ENCODE peak calls at places on chromosome 15, in five cellular contexts. R is adrenal gland, P is thyroid gland, F is upper lobe of right lung, J is transverse colon. L is an unnamed sample. For H3K4me1, the result is how much of the 10 kb centered on the place peaks cover.

GRCh38 chr15:69760263-69760855 is 307.7 kb downstream of the RPLP1 start:
- DNase-seq in R (no peak), P (no peak), F (no peak), J (no peak), L (no peak)

GRCh38 chr15:32060706-32061105 is 30.4 kb downstream of the CHRNA7 start:
- DNase-seq in R (no peak), P (no peak), F (no peak), J (no peak), L (no peak)

GRCh38 chr15:60162911-60163310 is 158.8 kb downstream of the FOXB1 start:
- DNase-seq in R (no peak), P (no peak), F (no peak), J (no peak), L (no peak)

GRCh38 chr15:25684521-25685215 is 178.5 kb downstream of the ATP10A start:
- DNase-seq in R (peak), P (peak), F (no peak), J (no peak), L (peak)

GRCh38 chr15:77266708-77267387 is 153.1 kb downstream of the PEAK1 start:
- DNase-seq in R (no peak), P (no peak), F (no peak), J (no peak), L (no peak)

GRCh38 chr15:50241684-50242450 is 23.7 kb downstream of the HDC start:
- DNase-seq in R (no peak), P (no peak), F (no peak), J (no peak), L (no peak)

GRCh38 chr15:28243901-28244300 is 78.1 kb downstream of the HERC2 start:
- DNase-seq in R (no peak), P (no peak), F (no peak), J (no peak), L (no peak)

GRCh38 chr15:41621200-41622193 is 38.7 kb upstream of the MGA start:
- DNase-seq in R (peak), P (peak), F (peak), J (peak), L (peak)

GRCh38 chr15:29670945-29671307 is 151.3 kb downstream of the TJP1 start:
- DNase-seq in R (no peak), P (peak), F (no peak), J (peak), L (peak)

GRCh38 chr15:36688310-36689102 is 109.1 kb downstream of the CDIN1 start:
- DNase-seq in R (no peak), P (no peak), F (no peak), J (no peak), L (no peak)

GRCh38 chr15:97870771-97871170 is 89.7 kb upstream of the ARRDC4 start:
- DNase-seq in R (no peak), P (no peak), F (no peak), J (no peak), L (no peak)

GRCh38 chr15:89243691-89244511 is at the start of gene FANCI:
- DNase-seq in R (peak), P (peak), F (peak), J (peak), L (peak)

GRCh38 chr15:89244512-89244869 is 712 bp downstream of the FANCI start:
- DNase-seq in R (no peak), P (no peak), F (no peak), J (no peak), L (no peak)

GRCh38 chr15:89243046-89243690 is 611 bp upstream of the FANCI start:
- DNase-seq in R (no peak), P (peak), F (no peak), J (peak), L (no peak)

GRCh38 chr15:89248584-89248983 is 4.8 kb downstream of the FANCI start:
- DNase-seq in R (no peak), P (no peak), F (no peak), J (no peak), L (no peak)

GRCh38 chr15:89247441-89247840 is 3.7 kb downstream of the FANCI start:
- DNase-seq in R (no peak), P (no peak), F (no peak), J (no peak), L (no peak)
- H3K4me3 ChIP-seq in R (no peak), P (no peak), F (no peak), J (no peak), L (no peak)

GRCh38 chr15:70792171-70792573 is 28.8 kb upstream of the UACA start:
- DNase-seq in R (no peak), P (no peak), F (no peak), J (no peak), L (no peak)
- H3K4me1 ChIP-seq in R (under half), P (under half), F (under half), J (under half), L (under half)

DNA sequence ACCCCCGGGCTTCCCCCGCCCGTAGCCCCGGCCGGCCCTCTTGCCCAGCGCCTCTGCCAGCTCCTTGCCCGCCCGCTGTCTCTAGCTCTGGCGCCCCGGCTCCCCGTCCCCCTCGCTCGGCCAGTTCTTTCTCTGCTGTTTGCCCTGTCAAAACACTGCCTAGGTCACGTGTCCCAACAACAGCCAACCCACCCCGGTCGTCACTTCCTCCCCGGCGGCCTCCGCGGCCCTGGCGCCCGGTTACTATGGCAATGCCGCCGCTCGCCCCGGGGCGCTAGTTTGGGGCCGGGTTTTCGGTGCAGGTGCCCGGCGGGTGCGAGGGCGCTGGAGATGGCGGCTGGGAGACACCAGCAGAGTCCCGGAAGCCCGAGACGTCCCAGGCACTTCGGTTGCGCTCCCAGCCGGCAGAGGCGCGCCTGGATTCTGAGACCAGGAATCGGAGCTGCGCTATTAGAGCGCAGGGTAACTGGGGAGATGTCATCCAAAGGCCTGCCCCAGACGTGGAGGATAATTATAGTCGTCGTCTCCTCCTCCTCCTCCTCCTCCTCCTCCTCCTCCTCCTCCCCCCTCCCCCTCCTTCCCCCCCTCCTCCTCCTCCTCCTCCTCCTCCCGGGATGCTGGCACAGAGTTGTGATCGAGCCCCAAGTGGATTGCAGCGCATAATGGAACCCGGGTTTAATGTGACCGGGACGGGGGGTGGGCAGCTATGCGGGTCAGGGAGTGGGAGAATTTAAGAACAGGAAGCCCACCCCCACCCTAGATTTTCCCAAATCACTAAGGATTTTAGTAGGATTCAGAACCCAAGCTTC is at the start of gene ATOSA:
- DNase-seq in R (peak), P (peak), F (peak), J (peak), L (peak)
- H3K4me3 ChIP-seq in R (peak), P (peak), F (peak), J (peak), L (peak)

GRCh38 chr15:75348563-75349350 is 1.9 kb downstream of the NEIL1 start:
- DNase-seq in R (no peak), P (peak), F (peak), J (peak), L (peak)

GRCh38 chr15:75352186-75352585 is 5.3 kb downstream of the NEIL1 start:
- DNase-seq in R (no peak), P (no peak), F (no peak), J (no peak), L (no peak)

GRCh38 chr15:75348034-75348562 is 1.3 kb downstream of the NEIL1 start:
- DNase-seq in R (no peak), P (peak), F (peak), J (no peak), L (peak)

GRCh38 chr15:75350601-75351331 is 3.9 kb downstream of the NEIL1 start:
- DNase-seq in R (no peak), P (no peak), F (no peak), J (no peak), L (no peak)

DNA sequence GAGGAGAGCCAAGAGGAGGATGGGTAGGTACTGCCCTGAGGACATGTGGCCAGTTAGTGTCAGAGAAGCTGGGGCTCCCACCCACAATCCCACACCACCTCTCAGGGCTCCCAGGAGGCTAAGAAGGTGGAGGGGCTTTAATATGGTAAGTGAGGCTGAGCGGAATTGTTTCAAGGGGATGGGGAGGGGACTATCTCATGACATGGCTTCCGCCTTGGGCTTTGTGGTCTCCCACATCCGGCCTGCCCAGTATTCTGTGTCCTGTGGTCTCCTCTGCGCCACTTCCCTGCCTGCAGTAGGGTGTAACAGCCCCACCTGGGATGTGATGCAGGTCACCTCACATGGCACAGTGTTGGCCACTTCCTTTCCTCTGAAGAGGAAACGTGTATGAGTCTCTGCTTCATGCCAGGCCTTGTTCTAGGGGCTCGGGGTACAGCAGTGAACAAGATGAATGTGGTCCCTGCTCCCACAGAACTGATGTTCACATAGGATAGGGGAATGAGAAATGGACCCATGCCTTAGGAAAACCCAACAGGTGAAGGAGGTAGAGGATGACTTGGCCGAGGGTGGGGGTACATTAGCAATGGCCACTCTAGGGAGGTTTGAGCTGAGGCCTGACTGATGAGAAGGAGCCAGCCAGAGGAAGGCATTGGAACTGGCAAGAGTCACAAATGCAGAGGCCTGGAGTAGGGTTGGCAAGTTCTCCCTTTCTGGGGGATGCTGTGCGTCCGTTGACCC is 3.2 kb downstream of the NEIL1 start:
- DNase-seq in R (no peak), P (no peak), F (peak), J (peak), L (no peak)
- H3K4me1 ChIP-seq in R (under half), P (under half), F (under half), J (under half), L (under half)

GRCh38 chr15:64845826-64846225 is 4.1 kb downstream of the PLEKHO2 start:
- DNase-seq in R (no peak), P (peak), F (no peak), J (no peak), L (no peak)

GRCh38 chr15:64843996-64844395 is 2.3 kb downstream of the PLEKHO2 start:
- DNase-seq in R (no peak), P (no peak), F (no peak), J (no peak), L (no peak)

GRCh38 chr15:64844576-64845140 is 2.9 kb downstream of the PLEKHO2 start:
- DNase-seq in R (no peak), P (no peak), F (no peak), J (no peak), L (no peak)

GRCh38 chr15:64846246-64846645 is 4.5 kb downstream of the PLEKHO2 start:
- DNase-seq in R (no peak), P (no peak), F (no peak), J (no peak), L (no peak)

GRCh38 chr15:64845183-64845611 is 3.5 kb downstream of the PLEKHO2 start:
- DNase-seq in R (no peak), P (peak), F (no peak), J (peak), L (no peak)
- H3K4me3 ChIP-seq in R (no peak), P (peak), F (peak), J (peak), L (no peak)

L was measured in hepatocyte.